ENCODE peak calls at places on chromosomes 7 and 10, in nine cellular contexts. S is suprapubic skin, L is glutamatergic neuron, U is astrocyte of the spinal cord, G is kidney, X is nephron progenitor cell, K is adrenal gland, Q is breast epithelium, P is endodermal cell. I is an unnamed sample.

GRCh38 chr10:35542303-35542702 is 62.8 kb upstream of the GJD4 start:
- DNase-seq in S (no peak), L (no peak), U (no peak), G (no peak), X (no peak), K (peak), Q (no peak), P (no peak), I (no peak)

GRCh38 chr7:117645456-117646181 is 165.8 kb downstream of the CFTR start:
- DNase-seq in S (no peak), L (no peak), U (peak), G (no peak), X (no peak), K (no peak), Q (no peak), P (no peak), I (no peak)

GRCh38 chr7:50641442-50642405 is 76.5 kb upstream of the DDC start:
- DNase-seq in S (no peak), L (no peak), U (no peak), G (no peak), X (no peak), K (peak), Q (no peak), P (no peak), I (no peak)

GRCh38 chr10:129936923-129937300 is 27.2 kb downstream of the EBF3 start:
- DNase-seq in S (peak), L (no peak), U (no peak), G (no peak), X (no peak), K (no peak), Q (no peak), P (no peak), I (no peak)

GRCh38 chr7:78173192-78173591 is 374.6 kb downstream of the PHTF2 start:
- DNase-seq in S (no peak), L (no peak), U (no peak), G (no peak), X (no peak), K (no peak), Q (no peak), P (no peak), I (no peak)

GRCh38 chr10:71262027-71262426 is 49.7 kb downstream of the UNC5B start:
- DNase-seq in S (no peak), L (no peak), U (no peak), G (no peak), X (no peak), K (no peak), Q (no peak), P (no peak), I (no peak)

GRCh38 chr10:3476186-3476585 is 303.6 kb upstream of the PITRM1 start:
- DNase-seq in S (no peak), L (no peak), U (peak), G (no peak), X (no peak), K (no peak), Q (no peak), P (no peak), I (no peak)

GRCh38 chr10:132684164-132684891 is 101.6 kb downstream of the NKX6-2 start:
- DNase-seq in S (peak), L (no peak), U (peak), G (peak), X (no peak), K (no peak), Q (no peak), P (peak), I (peak)

GRCh38 chr7:46932656-46933424 is 649.1 kb downstream of the TNS3 start:
- DNase-seq in S (no peak), L (no peak), U (peak), G (no peak), X (no peak), K (peak), Q (no peak), P (no peak), I (no peak)

GRCh38 chr7:8295638-8296361 is 33.8 kb upstream of the ICA1 start:
- DNase-seq in S (no peak), L (no peak), U (peak), G (no peak), X (peak), K (peak), Q (no peak), P (peak), I (no peak)

GRCh38 chr7:135939-136338 is 56.4 kb upstream of the FAM20C start:
- DNase-seq in S (no peak), L (no peak), U (no peak), G (no peak), X (no peak), K (no peak), Q (no peak), P (peak), I (no peak)

GRCh38 chr7:97305589-97305988 is 188.1 kb downstream of the SDHAF3 start:
- DNase-seq in S (no peak), L (no peak), U (no peak), G (no peak), X (no peak), K (no peak), Q (no peak), P (no peak), I (no peak)

GRCh38 chr7:98458090-98458875 is 57.4 kb upstream of the BAIAP2L1 start:
- DNase-seq in S (no peak), L (no peak), U (no peak), G (no peak), X (no peak), K (no peak), Q (no peak), P (no peak), I (no peak)

GRCh38 chr7:46680147-46680546 is 759.1 kb upstream of the IGFBP3 start:
- DNase-seq in S (no peak), L (no peak), U (no peak), G (no peak), X (no peak), K (no peak), Q (no peak), P (no peak), I (no peak)

DNA sequence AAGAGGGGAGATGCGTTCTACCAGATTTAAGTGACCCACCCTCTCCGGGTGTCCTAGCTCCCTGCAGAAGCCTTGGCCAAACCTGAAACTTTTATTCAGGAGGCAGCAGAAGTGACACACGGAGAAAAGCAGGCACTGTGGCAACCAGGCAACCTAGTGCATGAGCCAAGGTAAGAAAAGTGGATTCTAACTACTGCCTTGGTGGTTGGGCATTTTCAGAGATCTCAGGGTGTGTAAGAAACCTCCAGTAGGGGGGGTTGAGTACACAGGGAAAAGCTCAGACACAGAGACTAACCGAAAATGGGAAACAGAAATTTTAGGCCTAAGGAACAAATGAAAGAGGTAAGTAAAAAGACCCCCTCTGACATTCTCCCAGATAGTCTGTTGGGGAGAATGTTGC is 645.7 kb downstream of the ANKRD7 start:
- DNase-seq in S (no peak), L (no peak), U (no peak), G (no peak), X (no peak), K (no peak), Q (no peak), P (peak), I (no peak)
- TF ChIP-seq CTCF in S (no peak), L (peak), U (peak), G (peak), X (no peak), K (no peak), Q (no peak), P (peak), I (peak)

DNA sequence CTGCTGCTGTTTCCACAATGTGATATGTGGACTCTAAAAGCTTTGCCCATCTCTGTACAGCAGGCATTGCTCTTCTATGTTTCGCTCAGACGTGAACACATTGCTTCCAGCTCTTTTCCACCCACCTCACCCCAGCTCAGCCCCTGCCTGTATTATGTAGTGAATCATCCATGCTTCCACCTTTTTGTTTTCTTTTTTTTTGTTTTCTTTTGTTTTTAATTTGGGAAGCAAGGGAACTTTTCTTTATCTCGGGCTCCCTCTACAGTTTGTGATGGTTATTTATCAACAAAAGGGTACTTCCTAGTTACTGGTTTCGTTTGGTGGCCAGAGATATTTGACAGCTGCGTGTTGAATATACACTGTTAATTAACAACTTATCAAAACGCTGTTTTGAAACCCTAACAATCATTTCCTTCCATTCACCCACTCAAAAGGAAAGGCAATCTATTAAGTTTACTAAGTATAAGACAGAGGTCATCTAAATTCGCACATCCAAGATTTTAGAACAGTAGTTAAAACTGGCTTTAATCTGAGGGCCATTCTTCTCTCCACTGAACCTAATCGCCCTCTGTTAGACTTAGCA is 127.9 kb upstream of the STK17A start:
- DNase-seq in S (no peak), L (no peak), U (peak), G (no peak), X (no peak), K (no peak), Q (no peak), P (no peak), I (no peak)
- TF ChIP-seq CTCF in S (no peak), L (peak), U (peak), G (peak), X (peak), K (peak), Q (no peak), P (peak), I (peak)

DNA sequence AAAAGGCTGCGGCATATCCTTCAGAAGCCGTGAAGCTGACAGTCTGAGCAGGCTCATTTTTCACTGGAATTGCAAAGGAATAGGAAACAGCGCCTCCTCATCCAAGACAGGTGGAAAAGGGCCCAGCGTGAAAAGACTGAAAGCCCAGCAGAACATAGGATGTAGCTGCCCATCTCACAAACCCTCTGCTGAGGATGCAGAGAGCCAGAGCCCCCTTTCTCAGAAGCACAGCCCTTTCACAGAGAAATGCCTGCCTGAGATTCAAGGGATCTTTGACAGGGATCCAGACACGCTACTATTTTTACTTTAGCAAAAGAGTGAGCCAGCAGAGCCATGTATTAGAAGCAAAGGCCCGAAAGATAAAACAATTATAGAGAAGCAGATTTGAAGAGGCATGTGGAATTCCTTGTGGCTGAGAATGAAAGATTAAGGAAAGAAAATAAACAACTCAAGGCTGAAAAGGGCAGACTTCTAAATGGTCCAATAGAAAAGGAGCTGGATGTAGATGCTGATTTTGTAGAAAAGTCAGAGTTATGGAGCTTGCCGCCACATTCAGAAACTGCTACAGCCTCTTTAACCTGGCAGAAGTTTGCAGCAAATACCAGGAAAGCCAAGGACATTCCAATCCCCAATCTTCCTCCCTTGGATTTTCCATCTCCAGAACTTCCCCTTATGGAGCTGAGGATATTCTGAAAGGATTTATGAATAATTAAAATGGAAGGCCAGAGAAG is 36.9 kb downstream of the GDI2 start:
- DNase-seq in S (no peak), L (no peak), U (no peak), G (no peak), X (no peak), K (no peak), Q (no peak), P (peak), I (no peak)
- TF ChIP-seq CTCF in S (no peak), L (no peak), U (peak), G (no peak), X (no peak), K (no peak), Q (no peak), P (peak), I (peak)

GRCh38 chr7:136883046-136883445 is 14.6 kb downstream of the CHRM2 start:
- DNase-seq in S (no peak), L (no peak), U (peak), G (no peak), X (no peak), K (no peak), Q (no peak), P (peak), I (no peak)
- TF ChIP-seq CTCF in S (no peak), L (no peak), U (peak), G (no peak), X (no peak), K (no peak), Q (no peak), P (peak), I (peak)

GRCh38 chr7:38034062-38034907 is 113.8 kb downstream of the EPDR1 start:
- DNase-seq in S (no peak), L (no peak), U (peak), G (no peak), X (no peak), K (no peak), Q (no peak), P (no peak), I (no peak)
- TF ChIP-seq CTCF in S (no peak), L (no peak), U (no peak), G (no peak), X (no peak), K (no peak), Q (no peak), P (no peak), I (no peak)

I was measured in chondrocyte.